ENCODE peak calls at places on chromosome 18, in five cellular contexts. R, F, T, Q and Z are unnamed samples.
A peak's percentile ranks its signal among the peaks of the same experiment; 100 is the strongest.

GRCh38 chr18:7514796-7515440 is 52.2 kb upstream of the PTPRM start:
- DNase-seq in T (no peak), R (no peak), F (no peak), Q (no peak), Z (peak; percentile 47)

GRCh38 chr18:50097702-50098101 is 97.2 kb downstream of the MYO5B start:
- DNase-seq in F (no peak), Q (peak; percentile 24), T (no peak), R (no peak), Z (no peak)

GRCh38 chr18:60892441-60892840 is 440.8 kb upstream of the CDH20 start:
- DNase-seq in R (no peak), F (no peak), T (no peak), Q (no peak), Z (no peak)

GRCh38 chr18:75507636-75508035 is 80.1 kb upstream of the SMIM21 start:
- DNase-seq in R (no peak), Q (no peak), F (no peak), T (no peak), Z (no peak)

GRCh38 chr18:13658444-13659204 is 67.7 kb downstream of the FAM210A start:
- DNase-seq in Q (no peak), R (no peak), T (no peak), F (no peak), Z (no peak)

GRCh38 chr18:79544386-79544963 is 135.1 kb upstream of the CTDP1 start:
- DNase-seq in T (no peak), R (no peak), Q (no peak), F (no peak), Z (no peak)

GRCh38 chr18:69757733-69758132 is 189.9 kb downstream of the CD226 start:
- DNase-seq in F (no peak), Q (no peak), T (no peak), R (no peak), Z (peak; percentile 69)

GRCh38 chr18:50096766-50097435 is 98.0 kb downstream of the MYO5B start:
- DNase-seq in R (no peak), T (no peak), F (no peak), Q (no peak), Z (no peak)

GRCh38 chr18:50429207-50429948 is 54.5 kb downstream of the SKA1 start:
- DNase-seq in F (no peak), T (no peak), Q (peak; percentile 18), R (peak; percentile 20), Z (peak; percentile 76)

GRCh38 chr18:26568926-26569700 is 20.8 kb upstream of the KCTD1 start:
- DNase-seq in F (no peak), R (no peak), Q (no peak), T (no peak), Z (no peak)

GRCh38 chr18:57113783-57114465 is 33.0 kb upstream of the BOD1L2 start:
- DNase-seq in F (no peak), R (no peak), T (no peak), Q (no peak), Z (no peak)

GRCh38 chr18:48952287-48953095 is 1.7 kb upstream of the SMAD7 start:
- DNase-seq in Q (no peak), R (peak; percentile 53), F (no peak), T (no peak), Z (peak; percentile 84)

GRCh38 chr18:59967878-59968277 is 68.1 kb downstream of the PMAIP1 start:
- DNase-seq in T (no peak), F (no peak), Q (no peak), R (no peak), Z (no peak)

GRCh38 chr18:63213936-63214671 is 105.5 kb downstream of the BCL2 start:
- DNase-seq in T (no peak), Q (no peak), F (no peak), R (no peak), Z (no peak)

GRCh38 chr18:40867452-40867851 is 1087.6 kb upstream of the PIK3C3 start:
- DNase-seq in T (no peak), R (no peak), Q (no peak), F (no peak), Z (no peak)

GRCh38 chr18:65938592-65939372 is 188.0 kb downstream of the CDH7 start:
- DNase-seq in Q (peak; percentile 34), R (no peak), T (peak; percentile 5), F (peak; percentile 0), Z (peak; percentile 89)

GRCh38 chr18:74507120-74507881 is 11.1 kb downstream of the CNDP2 start:
- DNase-seq in Q (no peak), T (no peak), F (no peak), R (no peak), Z (no peak)

GRCh38 chr18:78901923-78902794 is 77.5 kb upstream of the SALL3 start:
- DNase-seq in Q (no peak), R (no peak), F (no peak), T (no peak), Z (no peak)

GRCh38 chr18:58345875-58346274 is 283.0 kb downstream of the ALPK2 start:
- DNase-seq in R (no peak), Q (no peak), T (no peak), F (no peak), Z (peak; percentile 61)

GRCh38 chr18:63073481-63073880 is 246.1 kb downstream of the BCL2 start:
- DNase-seq in T (no peak), F (no peak), R (no peak), Q (peak; percentile 7), Z (no peak)

GRCh38 chr18:31576670-31577069 is 15.0 kb upstream of the TTR start:
- DNase-seq in F (no peak), Q (no peak), T (no peak), R (no peak), Z (no peak)

GRCh38 chr18:69736731-69737130 is 210.9 kb downstream of the CD226 start:
- DNase-seq in Q (no peak), F (no peak), R (no peak), T (no peak), Z (no peak)

GRCh38 chr18:66393463-66393862 is 210.4 kb downstream of the CDH19 start:
- DNase-seq in R (no peak), Q (no peak), T (no peak), F (no peak), Z (peak; percentile 24)

GRCh38 chr18:40866013-40866644 is 1088.9 kb upstream of the PIK3C3 start:
- DNase-seq in Q (no peak), R (no peak), T (no peak), F (no peak), Z (no peak)

GRCh38 chr18:23926590-23926989 is 88.0 kb upstream of the TTC39C start:
- DNase-seq in Q (peak; percentile 14), R (no peak), F (no peak), T (no peak), Z (no peak)

GRCh38 chr18:22998336-22998735 is 65.2 kb downstream of the RBBP8 start:
- DNase-seq in Q (no peak), R (no peak), F (no peak), T (no peak), Z (no peak)

GRCh38 chr18:69222089-69222488 is 178.6 kb upstream of the DOK6 start:
- DNase-seq in T (no peak), Q (no peak), R (no peak), F (no peak), Z (no peak)

GRCh38 chr18:52694804-52695203 is 354.8 kb downstream of the DCC start:
- DNase-seq in Q (no peak), F (peak; percentile 3), R (no peak), T (no peak), Z (peak; percentile 56)

DNA sequence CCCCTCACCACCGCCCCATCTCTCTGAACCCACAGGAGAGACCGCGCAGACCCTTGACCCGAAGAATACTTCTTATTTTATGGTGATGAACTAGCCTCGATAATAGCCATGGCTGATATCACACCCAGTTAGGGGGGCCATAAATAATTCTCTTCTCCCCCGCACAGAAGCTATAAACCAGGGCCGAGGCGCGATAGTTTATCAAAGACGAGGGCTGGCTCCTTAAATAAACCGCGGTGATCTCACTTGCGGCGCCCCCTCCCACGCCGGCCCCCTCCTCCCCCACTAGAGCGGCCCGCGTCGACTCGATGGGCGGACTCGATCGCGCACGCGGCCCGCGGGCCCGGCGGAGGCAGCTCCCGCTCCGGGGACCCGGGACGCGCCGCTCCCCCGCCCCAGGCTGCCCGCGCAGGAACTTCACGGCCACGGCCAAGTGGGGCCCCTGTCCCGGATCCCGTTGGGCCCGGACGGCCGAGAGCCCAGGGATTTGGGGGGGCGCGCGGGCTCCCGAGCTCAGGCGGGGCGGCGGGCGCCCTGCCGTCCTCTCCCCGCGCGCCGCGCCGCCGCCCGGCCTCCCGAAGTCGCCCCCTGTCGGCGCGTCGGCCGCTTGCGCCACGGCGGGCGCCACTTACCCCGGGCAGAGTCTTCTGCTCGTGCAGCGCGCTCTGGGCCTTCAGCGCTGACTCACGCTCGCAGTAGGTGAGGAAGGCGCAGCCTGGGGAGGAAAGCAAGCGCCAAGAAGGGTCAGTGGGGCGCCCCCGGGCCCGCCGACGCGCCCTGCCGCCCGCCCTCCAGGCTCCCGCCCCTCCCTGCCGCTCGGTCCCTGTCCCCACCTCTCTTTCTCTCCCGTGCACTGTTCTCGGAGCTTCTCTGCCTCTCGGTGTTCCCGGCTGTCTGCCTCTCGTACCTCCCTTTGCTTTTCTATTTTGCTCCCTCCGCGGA is 80.4 kb downstream of the CELF4 start:
- DNase-seq in T (no peak), R (peak; percentile 83), Q (no peak), F (peak; percentile 29), Z (peak; percentile 78)
- TF ChIP-seq CTCF in T (no peak), R (peak; percentile 51), Q (peak; percentile 49), F (peak; percentile 43), Z (peak; percentile 60)

GRCh38 chr18:77223653-77224052 is 26.0 kb upstream of the GALR1 start:
- DNase-seq in T (no peak), Q (no peak), F (no peak), R (no peak), Z (no peak)
- TF ChIP-seq JUNB in T (no peak), Q (no peak), F (no peak), R (no peak), Z (no peak)

GRCh38 chr18:9495916-9496540 is 20.7 kb downstream of the RALBP1 start:
- DNase-seq in T (no peak), R (no peak), Q (no peak), F (no peak), Z (peak; percentile 10)
- H3K4me1 ChIP-seq in T (peaks cover 6% of the 10 kb centered on the region), R (no peaks in the 10 kb centered on the region), Q (peaks cover 5% of the 10 kb centered on the region), F (no peaks in the 10 kb centered on the region), Z (peaks cover 27% of the 10 kb centered on the region)

DNA sequence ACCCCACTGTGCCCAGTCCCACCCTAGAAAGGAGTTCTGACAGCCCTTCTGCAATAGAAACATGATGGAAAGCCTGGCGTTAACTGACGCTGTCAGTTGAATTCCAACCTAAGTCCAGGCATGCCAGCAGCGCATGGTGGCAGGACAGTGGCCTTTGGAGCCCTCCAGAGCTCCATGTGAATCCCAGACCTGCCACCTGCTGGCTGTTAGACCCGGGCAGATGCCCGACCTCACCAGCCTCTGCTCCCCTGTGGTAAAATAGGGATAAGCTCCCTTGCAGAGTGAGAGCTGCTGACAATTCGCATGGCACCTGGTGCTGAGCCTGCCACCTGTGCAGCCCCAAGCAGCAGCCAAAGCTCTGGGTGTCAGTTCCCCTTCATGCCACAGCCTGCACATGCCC is 138.6 kb downstream of the LOXHD1 start:
- DNase-seq in T (no peak), R (no peak), F (no peak), Q (peak; percentile 9), Z (peak; percentile 55)
- TF ChIP-seq CTCF in T (no peak), R (no peak), F (no peak), Q (peak; percentile 37), Z (peak; percentile 43)